ENCODE peak calls at places on chromosome 12, in ten cellular contexts. One of them, this sample, is unnamed.

GRCh38 chr12:91023326-91024004 is 18.7 kb upstream of the EPYC start:
- DNase-seq in cardiac fibroblast: peak
- DNase-seq in breast epithelium: no peak
- DNase-seq in psoas muscle: no peak
- DNase-seq in lower leg skin: no peak
- DNase-seq in GM13977: no peak
- DNase-seq in stomach: no peak
- DNase-seq in kidney: no peak
- DNase-seq in A673: no peak
- DNase-seq in omental fat pad: no peak
- DNase-seq in this sample: no peak

GRCh38 chr12:47378222-47378582 is 298.4 kb upstream of the AMIGO2 start:
- DNase-seq in cardiac fibroblast: no peak
- DNase-seq in breast epithelium: no peak
- DNase-seq in psoas muscle: no peak
- DNase-seq in lower leg skin: no peak
- DNase-seq in GM13977: no peak
- DNase-seq in stomach: no peak
- DNase-seq in kidney: no peak
- DNase-seq in A673: no peak
- DNase-seq in omental fat pad: no peak
- DNase-seq in this sample: no peak

GRCh38 chr12:26810330-26810729 is 22.7 kb downstream of the ITPR2 start:
- DNase-seq in cardiac fibroblast: peak
- DNase-seq in breast epithelium: peak
- DNase-seq in psoas muscle: peak
- DNase-seq in lower leg skin: no peak
- DNase-seq in GM13977: no peak
- DNase-seq in stomach: peak
- DNase-seq in kidney: peak
- DNase-seq in A673: no peak
- DNase-seq in omental fat pad: no peak
- DNase-seq in this sample: no peak

GRCh38 chr12:76329163-76329562 is 19.1 kb downstream of the BBS10 start:
- DNase-seq in cardiac fibroblast: peak
- DNase-seq in breast epithelium: no peak
- DNase-seq in psoas muscle: no peak
- DNase-seq in lower leg skin: no peak
- DNase-seq in GM13977: no peak
- DNase-seq in stomach: no peak
- DNase-seq in kidney: no peak
- DNase-seq in A673: peak
- DNase-seq in omental fat pad: no peak
- DNase-seq in this sample: no peak

GRCh38 chr12:64781374-64782029 is 22.3 kb upstream of the GNS start:
- DNase-seq in cardiac fibroblast: no peak
- DNase-seq in breast epithelium: no peak
- DNase-seq in psoas muscle: no peak
- DNase-seq in lower leg skin: no peak
- DNase-seq in GM13977: peak
- DNase-seq in stomach: peak
- DNase-seq in kidney: no peak
- DNase-seq in A673: peak
- DNase-seq in omental fat pad: no peak
- DNase-seq in this sample: no peak

GRCh38 chr12:105083551-105084105 is 630 bp downstream of the ALDH1L2 start:
- DNase-seq in cardiac fibroblast: peak
- DNase-seq in breast epithelium: peak
- DNase-seq in psoas muscle: peak
- DNase-seq in lower leg skin: peak
- DNase-seq in GM13977: peak
- DNase-seq in stomach: peak
- DNase-seq in kidney: peak
- DNase-seq in A673: peak
- DNase-seq in omental fat pad: no peak
- DNase-seq in this sample: no peak

GRCh38 chr12:22935090-22935489 is 310.1 kb downstream of the ETNK1 start:
- DNase-seq in cardiac fibroblast: peak
- DNase-seq in breast epithelium: no peak
- DNase-seq in psoas muscle: no peak
- DNase-seq in lower leg skin: no peak
- DNase-seq in GM13977: no peak
- DNase-seq in stomach: no peak
- DNase-seq in kidney: no peak
- DNase-seq in A673: peak
- DNase-seq in omental fat pad: no peak
- DNase-seq in this sample: no peak

GRCh38 chr12:44154128-44154527 is 318.2 kb downstream of the TMEM117 start:
- DNase-seq in cardiac fibroblast: peak
- DNase-seq in breast epithelium: no peak
- DNase-seq in psoas muscle: no peak
- DNase-seq in lower leg skin: no peak
- DNase-seq in GM13977: no peak
- DNase-seq in stomach: no peak
- DNase-seq in kidney: no peak
- DNase-seq in A673: no peak
- DNase-seq in omental fat pad: no peak
- DNase-seq in this sample: no peak

GRCh38 chr12:120093336-120093591 is 23.3 kb downstream of the RAB35 start:
- DNase-seq in cardiac fibroblast: no peak
- DNase-seq in breast epithelium: no peak
- DNase-seq in psoas muscle: no peak
- DNase-seq in lower leg skin: no peak
- DNase-seq in GM13977: peak
- DNase-seq in stomach: no peak
- DNase-seq in kidney: no peak
- DNase-seq in A673: no peak
- DNase-seq in omental fat pad: no peak
- DNase-seq in this sample: no peak

GRCh38 chr12:50055831-50056628 is 1.4 kb upstream of the ASIC1 start:
- DNase-seq in cardiac fibroblast: peak
- DNase-seq in breast epithelium: peak
- DNase-seq in psoas muscle: no peak
- DNase-seq in lower leg skin: no peak
- DNase-seq in GM13977: peak
- DNase-seq in stomach: peak
- DNase-seq in kidney: peak
- DNase-seq in A673: peak
- DNase-seq in omental fat pad: no peak
- DNase-seq in this sample: no peak

GRCh38 chr12:132185698-132186097 is 41.4 kb downstream of the NOC4L start:
- DNase-seq in cardiac fibroblast: no peak
- DNase-seq in breast epithelium: no peak
- DNase-seq in psoas muscle: no peak
- DNase-seq in lower leg skin: no peak
- DNase-seq in GM13977: no peak
- DNase-seq in stomach: no peak
- DNase-seq in kidney: peak
- DNase-seq in A673: no peak
- DNase-seq in omental fat pad: no peak
- DNase-seq in this sample: no peak

GRCh38 chr12:2057041-2057792 is 4.4 kb downstream of the CACNA1C start:
- DNase-seq in cardiac fibroblast: peak
- DNase-seq in breast epithelium: peak
- DNase-seq in psoas muscle: peak
- DNase-seq in lower leg skin: no peak
- DNase-seq in GM13977: peak
- DNase-seq in stomach: peak
- DNase-seq in kidney: no peak
- DNase-seq in A673: peak
- DNase-seq in omental fat pad: no peak
- DNase-seq in this sample: no peak

GRCh38 chr12:72275551-72275950 is 3.4 kb downstream of the TRHDE start:
- DNase-seq in cardiac fibroblast: no peak
- DNase-seq in breast epithelium: no peak
- DNase-seq in psoas muscle: no peak
- DNase-seq in lower leg skin: no peak
- DNase-seq in GM13977: no peak
- DNase-seq in stomach: no peak
- DNase-seq in kidney: no peak
- DNase-seq in A673: no peak
- DNase-seq in omental fat pad: no peak
- DNase-seq in this sample: no peak

GRCh38 chr12:129073157-129073915 is 220.1 kb downstream of the GLT1D1 start:
- DNase-seq in cardiac fibroblast: no peak
- DNase-seq in breast epithelium: no peak
- DNase-seq in psoas muscle: no peak
- DNase-seq in lower leg skin: no peak
- DNase-seq in GM13977: no peak
- DNase-seq in stomach: no peak
- DNase-seq in kidney: no peak
- DNase-seq in A673: no peak
- DNase-seq in omental fat pad: no peak
- DNase-seq in this sample: no peak

GRCh38 chr12:107329569-107330324 is 236.4 kb upstream of the CRY1 start:
- DNase-seq in cardiac fibroblast: peak
- DNase-seq in breast epithelium: no peak
- DNase-seq in psoas muscle: no peak
- DNase-seq in lower leg skin: no peak
- DNase-seq in GM13977: no peak
- DNase-seq in stomach: no peak
- DNase-seq in kidney: no peak
- DNase-seq in A673: peak
- DNase-seq in omental fat pad: no peak
- DNase-seq in this sample: no peak

GRCh38 chr12:42804928-42805327 is 215.4 kb upstream of the PRICKLE1 start:
- DNase-seq in cardiac fibroblast: no peak
- DNase-seq in breast epithelium: no peak
- DNase-seq in psoas muscle: no peak
- DNase-seq in lower leg skin: no peak
- DNase-seq in GM13977: no peak
- DNase-seq in stomach: no peak
- DNase-seq in kidney: no peak
- DNase-seq in A673: no peak
- DNase-seq in omental fat pad: no peak
- DNase-seq in this sample: no peak
- TF ChIP-seq CTCF in cardiac fibroblast: no peak
- TF ChIP-seq CTCF in breast epithelium: no peak
- TF ChIP-seq CTCF in psoas muscle: no peak
- TF ChIP-seq CTCF in lower leg skin: no peak
- TF ChIP-seq CTCF in GM13977: no peak
- TF ChIP-seq CTCF in stomach: no peak
- TF ChIP-seq CTCF in kidney: no peak
- TF ChIP-seq CTCF in A673: no peak
- TF ChIP-seq CTCF in omental fat pad: no peak
- TF ChIP-seq CTCF in this sample: no peak

GRCh38 chr12:57456737-57457490 is 1.8 kb downstream of the INHBE start:
- DNase-seq in cardiac fibroblast: no peak
- DNase-seq in breast epithelium: no peak
- DNase-seq in psoas muscle: no peak
- DNase-seq in lower leg skin: no peak
- DNase-seq in GM13977: no peak
- DNase-seq in stomach: no peak
- DNase-seq in kidney: no peak
- DNase-seq in A673: no peak
- DNase-seq in omental fat pad: no peak
- DNase-seq in this sample: no peak

GRCh38 chr12:57460457-57461325 is 1.1 kb downstream of the GLI1 start:
- DNase-seq in cardiac fibroblast: no peak
- DNase-seq in breast epithelium: no peak
- DNase-seq in psoas muscle: no peak
- DNase-seq in lower leg skin: no peak
- DNase-seq in GM13977: peak
- DNase-seq in stomach: no peak
- DNase-seq in kidney: peak
- DNase-seq in A673: no peak
- DNase-seq in omental fat pad: no peak
- DNase-seq in this sample: no peak

GRCh38 chr12:57459055-57459749 is 383 bp upstream of the GLI1 start:
- DNase-seq in cardiac fibroblast: peak
- DNase-seq in breast epithelium: peak
- DNase-seq in psoas muscle: peak
- DNase-seq in lower leg skin: peak
- DNase-seq in GM13977: peak
- DNase-seq in stomach: peak
- DNase-seq in kidney: peak
- DNase-seq in A673: peak
- DNase-seq in omental fat pad: peak
- DNase-seq in this sample: peak

GRCh38 chr12:57459750-57460400 is at the start of gene GLI1:
- DNase-seq in cardiac fibroblast: no peak
- DNase-seq in breast epithelium: no peak
- DNase-seq in psoas muscle: no peak
- DNase-seq in lower leg skin: no peak
- DNase-seq in GM13977: peak
- DNase-seq in stomach: no peak
- DNase-seq in kidney: peak
- DNase-seq in A673: peak
- DNase-seq in omental fat pad: no peak
- DNase-seq in this sample: no peak

GRCh38 chr12:57458665-57459054 is 925 bp upstream of the GLI1 start:
- DNase-seq in cardiac fibroblast: no peak
- DNase-seq in breast epithelium: peak
- DNase-seq in psoas muscle: no peak
- DNase-seq in lower leg skin: no peak
- DNase-seq in GM13977: no peak
- DNase-seq in stomach: no peak
- DNase-seq in kidney: no peak
- DNase-seq in A673: no peak
- DNase-seq in omental fat pad: no peak
- DNase-seq in this sample: no peak
- TF ChIP-seq CTCF in cardiac fibroblast: no peak
- TF ChIP-seq CTCF in breast epithelium: no peak
- TF ChIP-seq CTCF in psoas muscle: no peak
- TF ChIP-seq CTCF in lower leg skin: no peak
- TF ChIP-seq CTCF in GM13977: no peak
- TF ChIP-seq CTCF in stomach: no peak
- TF ChIP-seq CTCF in kidney: no peak
- TF ChIP-seq CTCF in A673: no peak
- TF ChIP-seq CTCF in omental fat pad: no peak
- TF ChIP-seq CTCF in this sample: no peak

GRCh38 chr12:11959117-11959823 is 111.5 kb upstream of the BCL2L14 start:
- DNase-seq in cardiac fibroblast: no peak
- DNase-seq in breast epithelium: no peak
- DNase-seq in psoas muscle: no peak
- DNase-seq in lower leg skin: no peak
- DNase-seq in GM13977: no peak
- DNase-seq in stomach: no peak
- DNase-seq in kidney: no peak
- DNase-seq in A673: no peak
- DNase-seq in omental fat pad: no peak
- DNase-seq in this sample: no peak
- TF ChIP-seq CTCF in cardiac fibroblast: peak
- TF ChIP-seq CTCF in breast epithelium: no peak
- TF ChIP-seq CTCF in psoas muscle: no peak
- TF ChIP-seq CTCF in lower leg skin: no peak
- TF ChIP-seq CTCF in GM13977: no peak
- TF ChIP-seq CTCF in stomach: no peak
- TF ChIP-seq CTCF in kidney: no peak
- TF ChIP-seq CTCF in A673: no peak
- TF ChIP-seq CTCF in omental fat pad: no peak
- TF ChIP-seq CTCF in this sample: no peak

DNA sequence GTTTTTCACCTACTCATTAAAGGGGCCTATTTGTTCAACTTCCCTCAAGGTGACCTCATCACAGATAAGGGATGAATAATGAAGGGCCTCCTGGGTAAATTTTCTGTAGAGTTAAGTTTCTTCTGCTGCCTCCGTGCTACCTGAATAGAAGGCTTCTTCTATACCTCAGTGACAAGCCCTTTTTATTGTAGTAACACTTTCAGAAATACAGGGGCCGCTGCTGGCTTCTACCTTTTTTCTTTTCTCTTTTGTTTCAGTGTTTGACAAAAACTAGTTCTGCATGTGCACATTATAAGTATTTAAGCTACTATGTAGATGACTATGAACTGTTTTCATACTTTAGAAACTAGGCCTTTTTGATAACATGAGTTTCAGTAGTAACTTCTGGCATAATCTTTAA is 207.0 kb downstream of the NAV3 start:
- DNase-seq in cardiac fibroblast: no peak
- DNase-seq in breast epithelium: no peak
- DNase-seq in psoas muscle: no peak
- DNase-seq in lower leg skin: no peak
- DNase-seq in GM13977: no peak
- DNase-seq in stomach: no peak
- DNase-seq in kidney: no peak
- DNase-seq in A673: no peak
- DNase-seq in omental fat pad: no peak
- DNase-seq in this sample: no peak
- TF ChIP-seq CTCF in cardiac fibroblast: peak
- TF ChIP-seq CTCF in breast epithelium: no peak
- TF ChIP-seq CTCF in psoas muscle: no peak
- TF ChIP-seq CTCF in lower leg skin: no peak
- TF ChIP-seq CTCF in GM13977: no peak
- TF ChIP-seq CTCF in stomach: no peak
- TF ChIP-seq CTCF in kidney: no peak
- TF ChIP-seq CTCF in A673: no peak
- TF ChIP-seq CTCF in omental fat pad: no peak
- TF ChIP-seq CTCF in this sample: no peak